ENCODE peak calls at places on chromosomes 1 and 21, in seven cellular contexts. K, M, D, B, Q, R and C are unnamed samples.
A peak's percentile ranks its signal among the peaks of the same experiment; 100 is the strongest.

GRCh38 chr1:12040457-12041051 is 21.3 kb downstream of the MIIP start:
- DNase-seq in K (peak; percentile 91), M (peak; percentile 86), D (no peak), B (no peak), Q (no peak), R (no peak), C (no peak)

GRCh38 chr1:218658899-218659298 is 313.8 kb downstream of the TGFB2 start:
- DNase-seq in K (peak; percentile 93), M (peak; percentile 26), D (no peak), B (no peak), Q (no peak), R (no peak), C (no peak)

GRCh38 chr1:220789532-220790147 is 2.9 kb downstream of the MTARC1 start:
- DNase-seq in K (no peak), M (no peak), D (no peak), B (no peak), Q (no peak), R (no peak), C (no peak)

GRCh38 chr21:24895885-24896734 is 711.2 kb downstream of the MRPL39 start:
- DNase-seq in K (peak; percentile 52), M (no peak), D (no peak), B (no peak), Q (peak; percentile 50), R (no peak), C (no peak)

GRCh38 chr1:100036718-100037664 is 67.2 kb downstream of the SLC35A3 start:
- DNase-seq in K (peak; percentile 52), M (no peak), D (no peak), B (no peak), Q (no peak), R (no peak), C (no peak)

GRCh38 chr1:19033926-19034680 is 77.6 kb upstream of the IFFO2 start:
- DNase-seq in K (peak; percentile 41), M (no peak), D (no peak), B (no peak), Q (no peak), R (no peak), C (no peak)

GRCh38 chr1:71738256-71738655 is 544.1 kb downstream of the NEGR1 start:
- DNase-seq in K (no peak), M (no peak), D (no peak), B (no peak), Q (peak; percentile 57), R (no peak), C (no peak)

GRCh38 chr1:99891997-99892396 is 41.8 kb downstream of the AGL start:
- DNase-seq in K (no peak), M (no peak), D (no peak), B (no peak), Q (no peak), R (no peak), C (no peak)

GRCh38 chr1:237873487-237873927 is 17.2 kb downstream of the ZP4 start:
- DNase-seq in K (peak; percentile 88), M (no peak), D (no peak), B (no peak), Q (no peak), R (no peak), C (no peak)

GRCh38 chr1:245143849-245144248 is 10.9 kb upstream of the KIF26B start:
- DNase-seq in K (no peak), M (no peak), D (no peak), B (no peak), Q (no peak), R (no peak), C (no peak)

GRCh38 chr1:228860911-228861829 is 125.9 kb downstream of the RHOU start:
- DNase-seq in K (peak; percentile 74), M (peak; percentile 55), D (no peak), B (no peak), Q (no peak), R (no peak), C (no peak)

GRCh38 chr1:48823161-48823560 is 46.5 kb upstream of the BEND5 start:
- DNase-seq in K (no peak), M (no peak), D (no peak), B (no peak), Q (peak; percentile 11), R (no peak), C (no peak)

GRCh38 chr21:29181799-29182470 is 51.5 kb downstream of the MAP3K7CL start:
- DNase-seq in K (peak; percentile 93), M (peak; percentile 73), D (no peak), B (no peak), Q (no peak), R (no peak), C (no peak)

GRCh38 chr1:167263784-167264464 is 43.2 kb downstream of the POU2F1 start:
- DNase-seq in K (no peak), M (no peak), D (no peak), B (no peak), Q (no peak), R (no peak), C (no peak)

GRCh38 chr1:38712046-38712445 is 147.5 kb downstream of the RRAGC start:
- DNase-seq in K (no peak), M (no peak), D (no peak), B (no peak), Q (no peak), R (no peak), C (no peak)

GRCh38 chr21:34345091-34345871 is 18.5 kb upstream of the KCNE2 start:
- DNase-seq in K (peak; percentile 24), M (no peak), D (no peak), B (peak; percentile 39), Q (no peak), R (no peak), C (no peak)

GRCh38 chr1:156117414-156118174 is 3.1 kb downstream of the LMNA start:
- DNase-seq in K (no peak), M (no peak), D (no peak), B (no peak), Q (no peak), R (no peak), C (no peak)

GRCh38 chr1:211947396-211948295 is 87.7 kb downstream of the INTS7 start:
- DNase-seq in K (no peak), M (no peak), D (no peak), B (no peak), Q (no peak), R (no peak), C (no peak)

GRCh38 chr21:36163780-36164426 is 7.3 kb downstream of the DOP1B start:
- DNase-seq in K (no peak), M (no peak), D (no peak), B (no peak), Q (no peak), R (no peak), C (no peak)

GRCh38 chr1:187228790-187229189 is 400.0 kb downstream of the PLA2G4A start:
- DNase-seq in K (no peak), M (no peak), D (no peak), B (no peak), Q (no peak), R (no peak), C (no peak)

GRCh38 chr1:95752515-95753381 is 518.7 kb downstream of the RWDD3 start:
- DNase-seq in K (no peak), M (no peak), D (no peak), B (no peak), Q (peak; percentile 12), R (no peak), C (no peak)

GRCh38 chr1:109723351-109723750 is 11.3 kb downstream of the GSTM5 start:
- DNase-seq in K (no peak), M (no peak), D (no peak), B (no peak), Q (no peak), R (no peak), C (no peak)

GRCh38 chr1:165248969-165249571 is 107.4 kb downstream of the LMX1A start:
- DNase-seq in K (no peak), M (no peak), D (no peak), B (no peak), Q (no peak), R (no peak), C (no peak)